ENCODE peak calls at places on chromosomes 2 and 18, in nine cellular contexts. One of them, this sample, is unnamed.

GRCh38 chr2:206556357-206556949 is 85.8 kb upstream of the FAM237A start:
- DNase-seq in tibial nerve: no peak
- DNase-seq in WERI-Rb-1: no peak
- DNase-seq in right atrium auricular region: no peak
- DNase-seq in endothelial cell of umbilical vein: peak
- DNase-seq in AG09309: no peak
- DNase-seq in AG10803: peak
- DNase-seq in heart left ventricle: no peak
- DNase-seq in adrenal gland: no peak
- DNase-seq in this sample: peak

GRCh38 chr2:145797692-145798091 is 1277.8 kb upstream of the ZEB2 start:
- DNase-seq in tibial nerve: no peak
- DNase-seq in WERI-Rb-1: no peak
- DNase-seq in right atrium auricular region: no peak
- DNase-seq in endothelial cell of umbilical vein: peak
- DNase-seq in AG09309: no peak
- DNase-seq in AG10803: no peak
- DNase-seq in heart left ventricle: no peak
- DNase-seq in adrenal gland: no peak
- DNase-seq in this sample: no peak

GRCh38 chr2:204796581-204796980 is 251.3 kb downstream of the PARD3B start:
- DNase-seq in tibial nerve: no peak
- DNase-seq in WERI-Rb-1: no peak
- DNase-seq in right atrium auricular region: no peak
- DNase-seq in endothelial cell of umbilical vein: no peak
- DNase-seq in AG09309: no peak
- DNase-seq in AG10803: no peak
- DNase-seq in heart left ventricle: no peak
- DNase-seq in adrenal gland: no peak
- DNase-seq in this sample: no peak

GRCh38 chr2:44951714-44952113 is 10.2 kb downstream of the SIX3 start:
- DNase-seq in tibial nerve: no peak
- DNase-seq in WERI-Rb-1: no peak
- DNase-seq in right atrium auricular region: no peak
- DNase-seq in endothelial cell of umbilical vein: no peak
- DNase-seq in AG09309: no peak
- DNase-seq in AG10803: no peak
- DNase-seq in heart left ventricle: no peak
- DNase-seq in adrenal gland: no peak
- DNase-seq in this sample: no peak

GRCh38 chr2:128440087-128440665 is 121.5 kb upstream of the HS6ST1 start:
- DNase-seq in tibial nerve: no peak
- DNase-seq in WERI-Rb-1: no peak
- DNase-seq in right atrium auricular region: peak
- DNase-seq in endothelial cell of umbilical vein: no peak
- DNase-seq in AG09309: no peak
- DNase-seq in AG10803: no peak
- DNase-seq in heart left ventricle: no peak
- DNase-seq in adrenal gland: no peak
- DNase-seq in this sample: no peak

GRCh38 chr2:58137221-58137620 is 90.6 kb downstream of the VRK2 start:
- DNase-seq in tibial nerve: no peak
- DNase-seq in WERI-Rb-1: no peak
- DNase-seq in right atrium auricular region: no peak
- DNase-seq in endothelial cell of umbilical vein: peak
- DNase-seq in AG09309: no peak
- DNase-seq in AG10803: peak
- DNase-seq in heart left ventricle: no peak
- DNase-seq in adrenal gland: no peak
- DNase-seq in this sample: no peak

GRCh38 chr2:172606285-172606684 is 50.4 kb downstream of the PDK1 start:
- DNase-seq in tibial nerve: no peak
- DNase-seq in WERI-Rb-1: no peak
- DNase-seq in right atrium auricular region: no peak
- DNase-seq in endothelial cell of umbilical vein: no peak
- DNase-seq in AG09309: peak
- DNase-seq in AG10803: peak
- DNase-seq in heart left ventricle: no peak
- DNase-seq in adrenal gland: no peak
- DNase-seq in this sample: peak

GRCh38 chr2:31138037-31138962 is at the start of gene GALNT14:
- DNase-seq in tibial nerve: no peak
- DNase-seq in WERI-Rb-1: peak
- DNase-seq in right atrium auricular region: peak
- DNase-seq in endothelial cell of umbilical vein: no peak
- DNase-seq in AG09309: no peak
- DNase-seq in AG10803: peak
- DNase-seq in heart left ventricle: peak
- DNase-seq in adrenal gland: peak
- DNase-seq in this sample: no peak

GRCh38 chr2:201235865-201236811 is 24.2 kb upstream of the CASP8 start:
- DNase-seq in tibial nerve: no peak
- DNase-seq in WERI-Rb-1: peak
- DNase-seq in right atrium auricular region: peak
- DNase-seq in endothelial cell of umbilical vein: peak
- DNase-seq in AG09309: peak
- DNase-seq in AG10803: peak
- DNase-seq in heart left ventricle: no peak
- DNase-seq in adrenal gland: peak
- DNase-seq in this sample: no peak

GRCh38 chr2:170368370-170368769 is 190.4 kb downstream of the MYO3B start:
- DNase-seq in tibial nerve: no peak
- DNase-seq in WERI-Rb-1: no peak
- DNase-seq in right atrium auricular region: no peak
- DNase-seq in endothelial cell of umbilical vein: no peak
- DNase-seq in AG09309: no peak
- DNase-seq in AG10803: no peak
- DNase-seq in heart left ventricle: no peak
- DNase-seq in adrenal gland: no peak
- DNase-seq in this sample: no peak

GRCh38 chr2:170365686-170366085 is 187.7 kb downstream of the MYO3B start:
- DNase-seq in tibial nerve: no peak
- DNase-seq in WERI-Rb-1: no peak
- DNase-seq in right atrium auricular region: no peak
- DNase-seq in endothelial cell of umbilical vein: no peak
- DNase-seq in AG09309: no peak
- DNase-seq in AG10803: no peak
- DNase-seq in heart left ventricle: no peak
- DNase-seq in adrenal gland: no peak
- DNase-seq in this sample: no peak

GRCh38 chr2:170371231-170371630 is 193.3 kb downstream of the MYO3B start:
- DNase-seq in tibial nerve: no peak
- DNase-seq in WERI-Rb-1: no peak
- DNase-seq in right atrium auricular region: no peak
- DNase-seq in endothelial cell of umbilical vein: no peak
- DNase-seq in AG09309: no peak
- DNase-seq in AG10803: no peak
- DNase-seq in heart left ventricle: no peak
- DNase-seq in adrenal gland: no peak
- DNase-seq in this sample: no peak

GRCh38 chr2:170369228-170369627 is 191.3 kb downstream of the MYO3B start:
- DNase-seq in tibial nerve: no peak
- DNase-seq in WERI-Rb-1: no peak
- DNase-seq in right atrium auricular region: no peak
- DNase-seq in endothelial cell of umbilical vein: no peak
- DNase-seq in AG09309: no peak
- DNase-seq in AG10803: no peak
- DNase-seq in heart left ventricle: no peak
- DNase-seq in adrenal gland: no peak
- DNase-seq in this sample: no peak

DNA sequence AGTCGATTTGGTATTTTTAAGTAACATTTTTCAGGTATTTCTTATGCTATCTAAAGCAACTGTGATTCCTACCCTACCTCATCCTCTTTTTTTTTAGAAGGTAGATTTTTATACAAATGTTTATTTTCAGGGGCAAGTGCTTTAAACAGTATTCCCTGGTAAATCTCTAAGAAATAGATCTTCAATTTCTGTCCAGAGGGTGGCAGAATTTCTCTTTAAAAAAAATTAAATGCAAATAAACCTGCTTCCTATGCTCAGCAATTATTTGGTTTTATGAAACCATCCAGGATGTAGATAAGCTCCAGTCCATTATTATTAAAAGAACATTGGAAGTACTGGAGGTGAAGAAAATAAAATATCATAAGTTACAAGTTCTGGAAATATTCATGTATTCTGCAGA is 191.9 kb downstream of the MYO3B start:
- DNase-seq in tibial nerve: no peak
- DNase-seq in WERI-Rb-1: no peak
- DNase-seq in right atrium auricular region: no peak
- DNase-seq in endothelial cell of umbilical vein: peak
- DNase-seq in AG09309: no peak
- DNase-seq in AG10803: peak
- DNase-seq in heart left ventricle: no peak
- DNase-seq in adrenal gland: no peak
- DNase-seq in this sample: no peak
- H3K4me3 ChIP-seq in tibial nerve: no peak
- H3K4me3 ChIP-seq in WERI-Rb-1: no peak
- H3K4me3 ChIP-seq in right atrium auricular region: no peak
- H3K4me3 ChIP-seq in endothelial cell of umbilical vein: no peak
- H3K4me3 ChIP-seq in AG09309: no peak
- H3K4me3 ChIP-seq in AG10803: no peak
- H3K4me3 ChIP-seq in heart left ventricle: no peak
- H3K4me3 ChIP-seq in adrenal gland: no peak
- H3K4me3 ChIP-seq in this sample: no peak

GRCh38 chr2:62340981-62341624 is 145.2 kb downstream of the B3GNT2 start:
- DNase-seq in tibial nerve: no peak
- DNase-seq in WERI-Rb-1: no peak
- DNase-seq in right atrium auricular region: no peak
- DNase-seq in endothelial cell of umbilical vein: no peak
- DNase-seq in AG09309: no peak
- DNase-seq in AG10803: peak
- DNase-seq in heart left ventricle: peak
- DNase-seq in adrenal gland: peak
- DNase-seq in this sample: no peak

GRCh38 chr2:62339837-62340236 is 143.9 kb downstream of the B3GNT2 start:
- DNase-seq in tibial nerve: no peak
- DNase-seq in WERI-Rb-1: no peak
- DNase-seq in right atrium auricular region: no peak
- DNase-seq in endothelial cell of umbilical vein: no peak
- DNase-seq in AG09309: no peak
- DNase-seq in AG10803: no peak
- DNase-seq in heart left ventricle: no peak
- DNase-seq in adrenal gland: no peak
- DNase-seq in this sample: no peak

GRCh38 chr2:62337403-62337802 is 141.5 kb downstream of the B3GNT2 start:
- DNase-seq in tibial nerve: no peak
- DNase-seq in WERI-Rb-1: no peak
- DNase-seq in right atrium auricular region: no peak
- DNase-seq in endothelial cell of umbilical vein: no peak
- DNase-seq in AG09309: no peak
- DNase-seq in AG10803: no peak
- DNase-seq in heart left ventricle: no peak
- DNase-seq in adrenal gland: no peak
- DNase-seq in this sample: no peak

GRCh38 chr2:62343206-62343605 is 147.3 kb downstream of the B3GNT2 start:
- DNase-seq in tibial nerve: no peak
- DNase-seq in WERI-Rb-1: no peak
- DNase-seq in right atrium auricular region: no peak
- DNase-seq in endothelial cell of umbilical vein: no peak
- DNase-seq in AG09309: no peak
- DNase-seq in AG10803: no peak
- DNase-seq in heart left ventricle: no peak
- DNase-seq in adrenal gland: no peak
- DNase-seq in this sample: no peak

GRCh38 chr2:62339413-62339812 is 143.5 kb downstream of the B3GNT2 start:
- DNase-seq in tibial nerve: no peak
- DNase-seq in WERI-Rb-1: no peak
- DNase-seq in right atrium auricular region: no peak
- DNase-seq in endothelial cell of umbilical vein: no peak
- DNase-seq in AG09309: no peak
- DNase-seq in AG10803: no peak
- DNase-seq in heart left ventricle: no peak
- DNase-seq in adrenal gland: no peak
- DNase-seq in this sample: no peak
- TF ChIP-seq CTCF in tibial nerve: no peak
- TF ChIP-seq CTCF in WERI-Rb-1: no peak
- TF ChIP-seq CTCF in right atrium auricular region: no peak
- TF ChIP-seq CTCF in endothelial cell of umbilical vein: no peak
- TF ChIP-seq CTCF in AG09309: no peak
- TF ChIP-seq CTCF in AG10803: no peak
- TF ChIP-seq CTCF in heart left ventricle: no peak
- TF ChIP-seq CTCF in adrenal gland: no peak
- TF ChIP-seq CTCF in this sample: no peak

GRCh38 chr2:42602937-42603219 is 34.4 kb downstream of the MTA3 start:
- DNase-seq in tibial nerve: no peak
- DNase-seq in WERI-Rb-1: no peak
- DNase-seq in right atrium auricular region: no peak
- DNase-seq in endothelial cell of umbilical vein: no peak
- DNase-seq in AG09309: no peak
- DNase-seq in AG10803: no peak
- DNase-seq in heart left ventricle: no peak
- DNase-seq in adrenal gland: no peak
- DNase-seq in this sample: no peak

GRCh38 chr2:42601076-42601475 is 32.6 kb downstream of the MTA3 start:
- DNase-seq in tibial nerve: no peak
- DNase-seq in WERI-Rb-1: no peak
- DNase-seq in right atrium auricular region: no peak
- DNase-seq in endothelial cell of umbilical vein: no peak
- DNase-seq in AG09309: no peak
- DNase-seq in AG10803: peak
- DNase-seq in heart left ventricle: no peak
- DNase-seq in adrenal gland: no peak
- DNase-seq in this sample: peak

GRCh38 chr2:42602218-42602936 is 33.9 kb downstream of the MTA3 start:
- DNase-seq in tibial nerve: no peak
- DNase-seq in WERI-Rb-1: no peak
- DNase-seq in right atrium auricular region: no peak
- DNase-seq in endothelial cell of umbilical vein: no peak
- DNase-seq in AG09309: no peak
- DNase-seq in AG10803: no peak
- DNase-seq in heart left ventricle: no peak
- DNase-seq in adrenal gland: no peak
- DNase-seq in this sample: no peak

GRCh38 chr2:42593282-42593681 is 24.9 kb downstream of the MTA3 start:
- DNase-seq in tibial nerve: no peak
- DNase-seq in WERI-Rb-1: no peak
- DNase-seq in right atrium auricular region: no peak
- DNase-seq in endothelial cell of umbilical vein: no peak
- DNase-seq in AG09309: no peak
- DNase-seq in AG10803: no peak
- DNase-seq in heart left ventricle: no peak
- DNase-seq in adrenal gland: no peak
- DNase-seq in this sample: no peak

GRCh38 chr2:42598656-42599267 is 30.3 kb downstream of the MTA3 start:
- DNase-seq in tibial nerve: no peak
- DNase-seq in WERI-Rb-1: no peak
- DNase-seq in right atrium auricular region: no peak
- DNase-seq in endothelial cell of umbilical vein: no peak
- DNase-seq in AG09309: no peak
- DNase-seq in AG10803: no peak
- DNase-seq in heart left ventricle: no peak
- DNase-seq in adrenal gland: no peak
- DNase-seq in this sample: no peak
- H3K4me3 ChIP-seq in tibial nerve: no peak
- H3K4me3 ChIP-seq in WERI-Rb-1: no peak
- H3K4me3 ChIP-seq in right atrium auricular region: no peak
- H3K4me3 ChIP-seq in endothelial cell of umbilical vein: no peak
- H3K4me3 ChIP-seq in AG09309: no peak
- H3K4me3 ChIP-seq in AG10803: no peak
- H3K4me3 ChIP-seq in heart left ventricle: no peak
- H3K4me3 ChIP-seq in adrenal gland: no peak
- H3K4me3 ChIP-seq in this sample: no peak

GRCh38 chr18:44901283-44901682 is 220.6 kb downstream of the SETBP1 start:
- DNase-seq in tibial nerve: no peak
- DNase-seq in WERI-Rb-1: peak
- DNase-seq in right atrium auricular region: no peak
- DNase-seq in endothelial cell of umbilical vein: no peak
- DNase-seq in AG09309: no peak
- DNase-seq in AG10803: no peak
- DNase-seq in heart left ventricle: no peak
- DNase-seq in adrenal gland: no peak
- DNase-seq in this sample: no peak
- TF ChIP-seq CTCF in tibial nerve: no peak
- TF ChIP-seq CTCF in WERI-Rb-1: peak
- TF ChIP-seq CTCF in right atrium auricular region: peak
- TF ChIP-seq CTCF in endothelial cell of umbilical vein: no peak
- TF ChIP-seq CTCF in AG09309: peak
- TF ChIP-seq CTCF in AG10803: no peak
- TF ChIP-seq CTCF in heart left ventricle: no peak
- TF ChIP-seq CTCF in adrenal gland: no peak
- TF ChIP-seq CTCF in this sample: peak

This sample was measured in HFF-Myc.